ENCODE peak calls at places on chromosomes 7 and 10, in nine cellular contexts. G is epithelial cell of proximal tubule, B is NCI-H460, F is anterior cingulate cortex, C is Daoy, I is HS-5, O is heart left ventricle, V is NCI-H187, T is activated T-helper 1 cell treated with Interleukin-2 at 50 U/mL for 16 hours. J is an unnamed sample.
A peak's percentile ranks its signal among the peaks of the same experiment; 100 is the strongest.

GRCh38 chr7:11327633-11328032 is 354.0 kb downstream of the PHF14 start:
- DNase-seq in F (no peak), T (no peak), V (peak; percentile 4), I (no peak), O (no peak), C (no peak), G (no peak), B (no peak), J (no peak)

GRCh38 chr10:30553625-30554442 is 75.7 kb downstream of the LYZL2 start:
- DNase-seq in F (no peak), T (no peak), G (no peak), I (no peak), O (peak; percentile 89), V (no peak), B (peak; percentile 75), C (no peak), J (no peak)

GRCh38 chr10:49161411-49161997 is 26.7 kb downstream of the TMEM273 start:
- DNase-seq in I (no peak), B (no peak), V (no peak), O (no peak), T (no peak), F (no peak), C (peak; percentile 47), G (peak; percentile 16), J (no peak)

GRCh38 chr7:6516387-6516983 is 34.8 kb downstream of the GRID2IP start:
- DNase-seq in V (peak; percentile 46), T (peak; percentile 47), I (peak; percentile 60), C (peak; percentile 79), O (peak; percentile 91), B (peak; percentile 83), G (no peak), F (no peak), J (peak; percentile 79)

GRCh38 chr7:32785365-32785764 is 106.2 kb downstream of the KBTBD2 start:
- DNase-seq in B (no peak), F (no peak), I (no peak), V (peak; percentile 8), T (no peak), G (no peak), O (peak; percentile 42), C (no peak), J (no peak)

GRCh38 chr10:88879754-88880286 is at the start of gene STAMBPL1:
- DNase-seq in F (no peak), B (no peak), V (peak; percentile 49), C (no peak), G (no peak), T (peak; percentile 64), O (no peak), I (no peak), J (no peak)

GRCh38 chr7:110253083-110253482 is 837.8 kb upstream of the LRRN3 start:
- DNase-seq in I (no peak), B (no peak), V (no peak), G (no peak), F (no peak), O (no peak), T (no peak), C (no peak), J (no peak)

GRCh38 chr7:5636446-5636835 is 145.0 kb downstream of the RNF216 start:
- DNase-seq in C (no peak), B (no peak), G (no peak), T (no peak), O (no peak), F (no peak), I (no peak), V (no peak), J (no peak)

GRCh38 chr10:57579926-57580325 is 687.8 kb downstream of the IPMK start:
- DNase-seq in G (peak; percentile 1), O (no peak), C (no peak), B (no peak), I (peak; percentile 18), V (no peak), F (no peak), T (no peak), J (no peak)

GRCh38 chr7:119783799-119784198 is 489.2 kb upstream of the KCND2 start:
- DNase-seq in F (no peak), V (no peak), C (peak; percentile 23), I (no peak), G (no peak), T (no peak), B (no peak), O (peak; percentile 31), J (no peak)

GRCh38 chr7:103687981-103688380 is 242.0 kb upstream of the SLC26A5 start:
- DNase-seq in O (no peak), T (no peak), F (no peak), B (no peak), C (no peak), I (no peak), G (no peak), V (no peak), J (no peak)

GRCh38 chr7:141339603-141340002 is 211.6 kb upstream of the AGK start:
- DNase-seq in T (no peak), B (no peak), V (no peak), G (no peak), I (no peak), F (no peak), C (no peak), O (no peak), J (no peak)

GRCh38 chr10:70478191-70479160 is at the start of gene PALD1:
- DNase-seq in G (no peak), V (no peak), C (peak; percentile 54), F (no peak), I (no peak), T (peak; percentile 11), B (peak; percentile 48), O (peak; percentile 87), J (peak; percentile 48)

GRCh38 chr7:44227911-44228310 is 27.1 kb downstream of the YKT6 start:
- DNase-seq in G (no peak), T (no peak), C (no peak), B (no peak), I (no peak), F (no peak), O (no peak), V (no peak), J (no peak)

GRCh38 chr10:113230018-113230610 is 280.1 kb downstream of the TCF7L2 start:
- DNase-seq in F (no peak), V (no peak), G (no peak), C (no peak), I (no peak), O (no peak), B (no peak), T (no peak), J (no peak)

GRCh38 chr10:15472008-15472407 is 100.9 kb upstream of the FAM171A1 start:
- DNase-seq in I (no peak), T (no peak), B (no peak), C (no peak), F (no peak), O (no peak), G (no peak), V (no peak), J (no peak)

GRCh38 chr10:43802988-43803696 is 154.5 kb upstream of the ZNF32 start:
- DNase-seq in G (no peak), T (no peak), F (no peak), O (no peak), C (no peak), V (no peak), B (no peak), I (no peak), J (no peak)

GRCh38 chr10:98028168-98028770 is 2.2 kb downstream of the CRTAC1 start:
- DNase-seq in T (peak; percentile 23), G (peak; percentile 2), I (no peak), C (peak; percentile 82), F (no peak), B (peak; percentile 43), O (peak; percentile 48), V (no peak), J (peak; percentile 37)

GRCh38 chr7:91293840-91294239 is 29.6 kb downstream of the FZD1 start:
- DNase-seq in G (no peak), V (no peak), T (no peak), C (no peak), F (no peak), I (no peak), B (no peak), O (no peak), J (no peak)

GRCh38 chr7:50336909-50337703 is 32.6 kb downstream of the IKZF1 start:
- DNase-seq in V (no peak), O (no peak), I (no peak), B (no peak), C (no peak), F (no peak), G (no peak), T (no peak), J (no peak)

GRCh38 chr10:12534824-12535223 is 185.5 kb downstream of the CAMK1D start:
- DNase-seq in T (no peak), G (no peak), C (peak; percentile 52), I (no peak), V (no peak), O (no peak), F (no peak), B (no peak), J (no peak)

GRCh38 chr10:101305241-101306230 is 48.4 kb upstream of the BTRC start:
- DNase-seq in O (no peak), B (no peak), I (no peak), T (no peak), C (no peak), F (no peak), G (no peak), V (no peak), J (no peak)

GRCh38 chr7:156616269-156617202 is 24.0 kb upstream of the RNF32 start:
- DNase-seq in C (peak; percentile 48), I (no peak), O (no peak), T (no peak), F (no peak), G (no peak), V (no peak), B (no peak), J (no peak)

GRCh38 chr10:74691164-74691563 is 135.2 kb upstream of the KAT6B start:
- DNase-seq in B (no peak), C (no peak), I (no peak), G (no peak), V (no peak), T (no peak), F (no peak), O (no peak), J (no peak)

GRCh38 chr7:100065452-100066186 is 15.9 kb downstream of the ZNF3 start:
- DNase-seq in C (no peak), G (no peak), V (no peak), O (no peak), I (no peak), F (no peak), B (no peak), T (no peak), J (no peak)

GRCh38 chr7:159034988-159035387 is 109.7 kb downstream of the VIPR2 start:
- DNase-seq in T (no peak), G (no peak), B (no peak), O (no peak), F (no peak), I (no peak), V (no peak), C (no peak), J (no peak)

GRCh38 chr7:44959433-44959951 is 19.3 kb downstream of the MYO1G start:
- DNase-seq in O (no peak), I (no peak), G (no peak), V (no peak), C (peak; percentile 77), F (no peak), T (no peak), B (no peak), J (no peak)

GRCh38 chr10:99529483-99530107 is 3.1 kb upstream of the NKX2-3 start:
- DNase-seq in F (no peak), T (no peak), O (no peak), V (no peak), C (no peak), I (no peak), G (no peak), B (no peak), J (no peak)

GRCh38 chr10:103394180-103394579 is 2.1 kb downstream of the ATP5MK start:
- DNase-seq in I (no peak), O (no peak), G (no peak), B (no peak), C (no peak), F (no peak), T (no peak), V (no peak), J (no peak)

GRCh38 chr10:110803830-110804338 is 67.8 kb upstream of the PDCD4 start:
- DNase-seq in G (no peak), V (no peak), O (peak; percentile 55), F (no peak), I (no peak), T (no peak), C (peak; percentile 50), B (peak; percentile 38), J (no peak)

GRCh38 chr7:69775231-69775771 is 177.0 kb downstream of the AUTS2 start:
- DNase-seq in V (peak; percentile 13), G (no peak), T (no peak), I (no peak), C (peak; percentile 90), F (no peak), O (peak; percentile 61), B (peak; percentile 74), J (no peak)